ENCODE peak calls at places on chromosome 1, in seven cellular contexts. One of them, this sample, is unnamed.

GRCh38 chr1:114208106-114208505 is 54.4 kb upstream of the SYT6 start:
- DNase-seq in germinal center: no peak
- DNase-seq in EH: no peak
- DNase-seq in GM04504: no peak
- DNase-seq in A172: no peak
- DNase-seq in stimulated activated CD4-positive, alpha-beta T cell treated with anti-CD3 and anti-CD28 coated beads, Interleukin-12 subunit alpha, Interleukin-12 subunit beta, amount 100 ng/mL, for 4 hours: no peak
- DNase-seq in NCI-H1694: no peak
- DNase-seq in this sample: no peak

GRCh38 chr1:203628997-203629508 is 2.4 kb downstream of the ATP2B4 start:
- DNase-seq in germinal center: peak; percentile 25
- DNase-seq in EH: no peak
- DNase-seq in GM04504: no peak
- DNase-seq in A172: no peak
- DNase-seq in stimulated activated CD4-positive, alpha-beta T cell treated with anti-CD3 and anti-CD28 coated beads, Interleukin-12 subunit alpha, Interleukin-12 subunit beta, amount 100 ng/mL, for 4 hours: no peak
- DNase-seq in NCI-H1694: no peak
- DNase-seq in this sample: no peak

GRCh38 chr1:36643391-36644270 is 160.9 kb upstream of the CSF3R start:
- DNase-seq in germinal center: no peak
- DNase-seq in EH: no peak
- DNase-seq in GM04504: no peak
- DNase-seq in A172: no peak
- DNase-seq in stimulated activated CD4-positive, alpha-beta T cell treated with anti-CD3 and anti-CD28 coated beads, Interleukin-12 subunit alpha, Interleukin-12 subunit beta, amount 100 ng/mL, for 4 hours: no peak
- DNase-seq in NCI-H1694: no peak
- DNase-seq in this sample: no peak

GRCh38 chr1:44532567-44532944 is 127.5 kb downstream of the RNF220 start:
- DNase-seq in germinal center: no peak
- DNase-seq in EH: no peak
- DNase-seq in GM04504: no peak
- DNase-seq in A172: peak; percentile 42
- DNase-seq in stimulated activated CD4-positive, alpha-beta T cell treated with anti-CD3 and anti-CD28 coated beads, Interleukin-12 subunit alpha, Interleukin-12 subunit beta, amount 100 ng/mL, for 4 hours: no peak
- DNase-seq in NCI-H1694: no peak
- DNase-seq in this sample: no peak

GRCh38 chr1:198929961-198930599 is 291.2 kb downstream of the PTPRC start:
- DNase-seq in germinal center: no peak
- DNase-seq in EH: peak; percentile 45
- DNase-seq in GM04504: peak; percentile 12
- DNase-seq in A172: peak; percentile 70
- DNase-seq in stimulated activated CD4-positive, alpha-beta T cell treated with anti-CD3 and anti-CD28 coated beads, Interleukin-12 subunit alpha, Interleukin-12 subunit beta, amount 100 ng/mL, for 4 hours: no peak
- DNase-seq in NCI-H1694: no peak
- DNase-seq in this sample: peak; percentile 27

GRCh38 chr1:94936861-94937620 is 10.1 kb upstream of the CNN3 start:
- DNase-seq in germinal center: no peak
- DNase-seq in EH: peak; percentile 53
- DNase-seq in GM04504: no peak
- DNase-seq in A172: peak; percentile 47
- DNase-seq in stimulated activated CD4-positive, alpha-beta T cell treated with anti-CD3 and anti-CD28 coated beads, Interleukin-12 subunit alpha, Interleukin-12 subunit beta, amount 100 ng/mL, for 4 hours: no peak
- DNase-seq in NCI-H1694: no peak
- DNase-seq in this sample: peak; percentile 55

GRCh38 chr1:84377480-84378095 is 20.7 kb upstream of the DNASE2B start:
- DNase-seq in germinal center: no peak
- DNase-seq in EH: peak; percentile 80
- DNase-seq in GM04504: no peak
- DNase-seq in A172: peak; percentile 26
- DNase-seq in stimulated activated CD4-positive, alpha-beta T cell treated with anti-CD3 and anti-CD28 coated beads, Interleukin-12 subunit alpha, Interleukin-12 subunit beta, amount 100 ng/mL, for 4 hours: no peak
- DNase-seq in NCI-H1694: no peak
- DNase-seq in this sample: peak; percentile 27

GRCh38 chr1:172343246-172344099 is 77.0 kb upstream of the C1orf105 start:
- DNase-seq in germinal center: no peak
- DNase-seq in EH: peak; percentile 91
- DNase-seq in GM04504: peak; percentile 87
- DNase-seq in A172: peak; percentile 89
- DNase-seq in stimulated activated CD4-positive, alpha-beta T cell treated with anti-CD3 and anti-CD28 coated beads, Interleukin-12 subunit alpha, Interleukin-12 subunit beta, amount 100 ng/mL, for 4 hours: no peak
- DNase-seq in NCI-H1694: no peak
- DNase-seq in this sample: peak; percentile 94

GRCh38 chr1:236258114-236258609 is 23.6 kb downstream of the ERO1B start:
- DNase-seq in germinal center: no peak
- DNase-seq in EH: no peak
- DNase-seq in GM04504: no peak
- DNase-seq in A172: no peak
- DNase-seq in stimulated activated CD4-positive, alpha-beta T cell treated with anti-CD3 and anti-CD28 coated beads, Interleukin-12 subunit alpha, Interleukin-12 subunit beta, amount 100 ng/mL, for 4 hours: no peak
- DNase-seq in NCI-H1694: no peak
- DNase-seq in this sample: no peak

GRCh38 chr1:148166558-148167492 is 14.7 kb upstream of the NBPF11 start:
- DNase-seq in germinal center: no peak
- DNase-seq in EH: no peak
- DNase-seq in GM04504: no peak
- DNase-seq in A172: no peak
- DNase-seq in stimulated activated CD4-positive, alpha-beta T cell treated with anti-CD3 and anti-CD28 coated beads, Interleukin-12 subunit alpha, Interleukin-12 subunit beta, amount 100 ng/mL, for 4 hours: no peak
- DNase-seq in NCI-H1694: no peak
- DNase-seq in this sample: no peak

GRCh38 chr1:109718495-109718894 is 6.4 kb downstream of the GSTM5 start:
- DNase-seq in germinal center: no peak
- DNase-seq in EH: peak; percentile 28
- DNase-seq in GM04504: no peak
- DNase-seq in A172: peak; percentile 42
- DNase-seq in stimulated activated CD4-positive, alpha-beta T cell treated with anti-CD3 and anti-CD28 coated beads, Interleukin-12 subunit alpha, Interleukin-12 subunit beta, amount 100 ng/mL, for 4 hours: no peak
- DNase-seq in NCI-H1694: no peak
- DNase-seq in this sample: peak; percentile 20

GRCh38 chr1:111988743-111989453 is 570 bp downstream of the KCND3 start:
- DNase-seq in germinal center: no peak
- DNase-seq in EH: no peak
- DNase-seq in GM04504: no peak
- DNase-seq in A172: no peak
- DNase-seq in stimulated activated CD4-positive, alpha-beta T cell treated with anti-CD3 and anti-CD28 coated beads, Interleukin-12 subunit alpha, Interleukin-12 subunit beta, amount 100 ng/mL, for 4 hours: peak; percentile 1
- DNase-seq in NCI-H1694: peak; percentile 23
- DNase-seq in this sample: no peak

GRCh38 chr1:206903687-206904086 is 6.4 kb downstream of the IL24 start:
- DNase-seq in germinal center: no peak
- DNase-seq in EH: peak; percentile 55
- DNase-seq in GM04504: no peak
- DNase-seq in A172: peak; percentile 51
- DNase-seq in stimulated activated CD4-positive, alpha-beta T cell treated with anti-CD3 and anti-CD28 coated beads, Interleukin-12 subunit alpha, Interleukin-12 subunit beta, amount 100 ng/mL, for 4 hours: no peak
- DNase-seq in NCI-H1694: no peak
- DNase-seq in this sample: no peak

GRCh38 chr1:85454214-85454613 is 10.7 kb downstream of the DDAH1 start:
- DNase-seq in germinal center: no peak
- DNase-seq in EH: no peak
- DNase-seq in GM04504: no peak
- DNase-seq in A172: no peak
- DNase-seq in stimulated activated CD4-positive, alpha-beta T cell treated with anti-CD3 and anti-CD28 coated beads, Interleukin-12 subunit alpha, Interleukin-12 subunit beta, amount 100 ng/mL, for 4 hours: no peak
- DNase-seq in NCI-H1694: no peak
- DNase-seq in this sample: no peak

GRCh38 chr1:109298666-109299086 is 8.1 kb downstream of the MYBPHL start:
- DNase-seq in germinal center: no peak
- DNase-seq in EH: no peak
- DNase-seq in GM04504: peak; percentile 37
- DNase-seq in A172: peak; percentile 66
- DNase-seq in stimulated activated CD4-positive, alpha-beta T cell treated with anti-CD3 and anti-CD28 coated beads, Interleukin-12 subunit alpha, Interleukin-12 subunit beta, amount 100 ng/mL, for 4 hours: no peak
- DNase-seq in NCI-H1694: no peak
- DNase-seq in this sample: peak; percentile 58

GRCh38 chr1:43537423-43538142 is 6.9 kb downstream of the PTPRF start:
- DNase-seq in germinal center: no peak
- DNase-seq in EH: no peak
- DNase-seq in GM04504: no peak
- DNase-seq in A172: peak; percentile 81
- DNase-seq in stimulated activated CD4-positive, alpha-beta T cell treated with anti-CD3 and anti-CD28 coated beads, Interleukin-12 subunit alpha, Interleukin-12 subunit beta, amount 100 ng/mL, for 4 hours: no peak
- DNase-seq in NCI-H1694: no peak
- DNase-seq in this sample: no peak

GRCh38 chr1:210722410-210723081 is 393.8 kb downstream of the HHAT start:
- DNase-seq in germinal center: no peak
- DNase-seq in EH: no peak
- DNase-seq in GM04504: no peak
- DNase-seq in A172: no peak
- DNase-seq in stimulated activated CD4-positive, alpha-beta T cell treated with anti-CD3 and anti-CD28 coated beads, Interleukin-12 subunit alpha, Interleukin-12 subunit beta, amount 100 ng/mL, for 4 hours: no peak
- DNase-seq in NCI-H1694: no peak
- DNase-seq in this sample: no peak

GRCh38 chr1:60244906-60245305 is 171.3 kb upstream of the C1orf87 start:
- DNase-seq in germinal center: no peak
- DNase-seq in EH: no peak
- DNase-seq in GM04504: no peak
- DNase-seq in A172: no peak
- DNase-seq in stimulated activated CD4-positive, alpha-beta T cell treated with anti-CD3 and anti-CD28 coated beads, Interleukin-12 subunit alpha, Interleukin-12 subunit beta, amount 100 ng/mL, for 4 hours: no peak
- DNase-seq in NCI-H1694: no peak
- DNase-seq in this sample: no peak

GRCh38 chr1:107413951-107414350 is 273.1 kb downstream of the NTNG1 start:
- DNase-seq in germinal center: no peak
- DNase-seq in EH: no peak
- DNase-seq in GM04504: no peak
- DNase-seq in A172: no peak
- DNase-seq in stimulated activated CD4-positive, alpha-beta T cell treated with anti-CD3 and anti-CD28 coated beads, Interleukin-12 subunit alpha, Interleukin-12 subunit beta, amount 100 ng/mL, for 4 hours: no peak
- DNase-seq in NCI-H1694: no peak
- DNase-seq in this sample: no peak

GRCh38 chr1:240109130-240109529 is 17.4 kb downstream of the FMN2 start:
- DNase-seq in germinal center: no peak
- DNase-seq in EH: peak; percentile 46
- DNase-seq in GM04504: no peak
- DNase-seq in A172: no peak
- DNase-seq in stimulated activated CD4-positive, alpha-beta T cell treated with anti-CD3 and anti-CD28 coated beads, Interleukin-12 subunit alpha, Interleukin-12 subunit beta, amount 100 ng/mL, for 4 hours: no peak
- DNase-seq in NCI-H1694: no peak
- DNase-seq in this sample: no peak

GRCh38 chr1:40971962-40972361 is 7.5 kb upstream of the CTPS1 start:
- DNase-seq in germinal center: no peak
- DNase-seq in EH: no peak
- DNase-seq in GM04504: no peak
- DNase-seq in A172: no peak
- DNase-seq in stimulated activated CD4-positive, alpha-beta T cell treated with anti-CD3 and anti-CD28 coated beads, Interleukin-12 subunit alpha, Interleukin-12 subunit beta, amount 100 ng/mL, for 4 hours: no peak
- DNase-seq in NCI-H1694: no peak
- DNase-seq in this sample: no peak

GRCh38 chr1:41369531-41369930 is 8.3 kb downstream of the FOXO6 start:
- DNase-seq in germinal center: no peak
- DNase-seq in EH: no peak
- DNase-seq in GM04504: no peak
- DNase-seq in A172: no peak
- DNase-seq in stimulated activated CD4-positive, alpha-beta T cell treated with anti-CD3 and anti-CD28 coated beads, Interleukin-12 subunit alpha, Interleukin-12 subunit beta, amount 100 ng/mL, for 4 hours: no peak
- DNase-seq in NCI-H1694: no peak
- DNase-seq in this sample: no peak

GRCh38 chr1:227761621-227762230 is 26.5 kb downstream of the SNAP47 start:
- DNase-seq in germinal center: no peak
- DNase-seq in EH: no peak
- DNase-seq in GM04504: no peak
- DNase-seq in A172: no peak
- DNase-seq in stimulated activated CD4-positive, alpha-beta T cell treated with anti-CD3 and anti-CD28 coated beads, Interleukin-12 subunit alpha, Interleukin-12 subunit beta, amount 100 ng/mL, for 4 hours: no peak
- DNase-seq in NCI-H1694: no peak
- DNase-seq in this sample: no peak

GRCh38 chr1:93827128-93827527 is 51.9 kb downstream of the DNTTIP2 start:
- DNase-seq in germinal center: no peak
- DNase-seq in EH: peak; percentile 49
- DNase-seq in GM04504: no peak
- DNase-seq in A172: no peak
- DNase-seq in stimulated activated CD4-positive, alpha-beta T cell treated with anti-CD3 and anti-CD28 coated beads, Interleukin-12 subunit alpha, Interleukin-12 subunit beta, amount 100 ng/mL, for 4 hours: no peak
- DNase-seq in NCI-H1694: peak; percentile 95
- DNase-seq in this sample: no peak

This sample was measured in kidney glomerular epithelial cell.